ENCODE peak calls at places on chromosomes 7 and 10, in four cellular contexts. One of them, this sample, is unnamed.

GRCh38 chr10:18113881-18114280 is 26.3 kb upstream of the CACNB2 start:
- DNase-seq in cardiac muscle cell: no peak
- DNase-seq in HCT116: no peak
- DNase-seq in colonic mucosa: no peak
- DNase-seq in this sample: no peak

GRCh38 chr7:34158311-34158710 is 253.0 kb downstream of the BMPER start:
- DNase-seq in cardiac muscle cell: no peak
- DNase-seq in colonic mucosa: no peak
- DNase-seq in HCT116: no peak
- DNase-seq in this sample: no peak

GRCh38 chr10:4427524-4427923 is 398.5 kb upstream of the AKR1E2 start:
- DNase-seq in colonic mucosa: no peak
- DNase-seq in HCT116: no peak
- DNase-seq in cardiac muscle cell: no peak
- DNase-seq in this sample: no peak

GRCh38 chr7:117251687-117252086 is 71.2 kb downstream of the WNT2 start:
- DNase-seq in HCT116: no peak
- DNase-seq in cardiac muscle cell: no peak
- DNase-seq in colonic mucosa: no peak
- DNase-seq in this sample: no peak

GRCh38 chr7:979886-980571 is 3.0 kb upstream of the CYP2W1 start:
- DNase-seq in HCT116: no peak
- DNase-seq in colonic mucosa: no peak
- DNase-seq in cardiac muscle cell: no peak
- DNase-seq in this sample: no peak

GRCh38 chr7:92882760-92883159 is 46.4 kb upstream of the CDK6 start:
- DNase-seq in colonic mucosa: no peak
- DNase-seq in cardiac muscle cell: no peak
- DNase-seq in HCT116: no peak
- DNase-seq in this sample: no peak

GRCh38 chr7:41969713-41970112 is 266.8 kb upstream of the INHBA start:
- DNase-seq in HCT116: no peak
- DNase-seq in colonic mucosa: no peak
- DNase-seq in cardiac muscle cell: no peak
- DNase-seq in this sample: no peak

GRCh38 chr7:46386428-46387399 is 465.6 kb upstream of the IGFBP3 start:
- DNase-seq in HCT116: no peak
- DNase-seq in cardiac muscle cell: peak; percentile 32
- DNase-seq in colonic mucosa: no peak
- DNase-seq in this sample: no peak

GRCh38 chr10:27153325-27153724 is 859 bp downstream of the YME1L1 start:
- DNase-seq in colonic mucosa: no peak
- DNase-seq in cardiac muscle cell: no peak
- DNase-seq in HCT116: no peak
- DNase-seq in this sample: no peak

GRCh38 chr10:97169911-97170693 is 15.7 kb downstream of the SLIT1 start:
- DNase-seq in cardiac muscle cell: no peak
- DNase-seq in colonic mucosa: peak; percentile 67
- DNase-seq in HCT116: no peak
- DNase-seq in this sample: no peak

GRCh38 chr10:11325817-11326216 is 285.6 kb downstream of the USP6NL start:
- DNase-seq in HCT116: no peak
- DNase-seq in colonic mucosa: no peak
- DNase-seq in cardiac muscle cell: no peak
- DNase-seq in this sample: no peak

GRCh38 chr7:30430300-30430699 is 48.3 kb downstream of the NOD1 start:
- DNase-seq in HCT116: no peak
- DNase-seq in colonic mucosa: peak; percentile 92
- DNase-seq in cardiac muscle cell: peak; percentile 72
- DNase-seq in this sample: no peak

GRCh38 chr7:18520450-18521235 is 25.1 kb downstream of the HDAC9 start:
- DNase-seq in colonic mucosa: no peak
- DNase-seq in cardiac muscle cell: no peak
- DNase-seq in HCT116: no peak
- DNase-seq in this sample: no peak

GRCh38 chr10:7311256-7312178 is 99.3 kb downstream of the SFMBT2 start:
- DNase-seq in HCT116: no peak
- DNase-seq in colonic mucosa: no peak
- DNase-seq in cardiac muscle cell: no peak
- DNase-seq in this sample: no peak

GRCh38 chr10:130807096-130807495 is 504.4 kb downstream of the TCERG1L start:
- DNase-seq in colonic mucosa: no peak
- DNase-seq in cardiac muscle cell: no peak
- DNase-seq in HCT116: no peak
- DNase-seq in this sample: no peak

GRCh38 chr7:95457947-95458346 is 23.1 kb upstream of the PON2 start:
- DNase-seq in cardiac muscle cell: no peak
- DNase-seq in HCT116: no peak
- DNase-seq in colonic mucosa: no peak
- DNase-seq in this sample: no peak

GRCh38 chr10:93590638-93591037 is 10.4 kb downstream of the RBP4 start:
- DNase-seq in colonic mucosa: no peak
- DNase-seq in HCT116: no peak
- DNase-seq in cardiac muscle cell: no peak
- DNase-seq in this sample: no peak

GRCh38 chr10:90859321-90859751 is 1.5 kb upstream of the HTR7 start:
- DNase-seq in colonic mucosa: no peak
- DNase-seq in HCT116: peak; percentile 69
- DNase-seq in cardiac muscle cell: no peak
- DNase-seq in this sample: no peak

GRCh38 chr7:104207348-104207730 is 474 bp downstream of the ORC5 start:
- DNase-seq in colonic mucosa: peak; percentile 20
- DNase-seq in cardiac muscle cell: peak; percentile 12
- DNase-seq in HCT116: no peak
- DNase-seq in this sample: no peak

GRCh38 chr10:123741146-123741545 is 75.0 kb downstream of the GPR26 start:
- DNase-seq in HCT116: no peak
- DNase-seq in cardiac muscle cell: no peak
- DNase-seq in colonic mucosa: no peak
- DNase-seq in this sample: no peak

GRCh38 chr7:6623589-6624245 is 8.3 kb downstream of the ZNF853 start:
- DNase-seq in cardiac muscle cell: no peak
- DNase-seq in HCT116: no peak
- DNase-seq in colonic mucosa: no peak
- DNase-seq in this sample: no peak

GRCh38 chr10:5711637-5712036 is 27.0 kb downstream of the TASOR2 start:
- DNase-seq in HCT116: no peak
- DNase-seq in colonic mucosa: no peak
- DNase-seq in cardiac muscle cell: no peak
- DNase-seq in this sample: no peak

GRCh38 chr10:5709865-5710264 is 25.2 kb downstream of the TASOR2 start:
- DNase-seq in cardiac muscle cell: no peak
- DNase-seq in colonic mucosa: no peak
- DNase-seq in HCT116: no peak
- DNase-seq in this sample: no peak

GRCh38 chr10:5708356-5708755 is 23.7 kb downstream of the TASOR2 start:
- DNase-seq in colonic mucosa: no peak
- DNase-seq in HCT116: no peak
- DNase-seq in cardiac muscle cell: no peak
- DNase-seq in this sample: no peak

GRCh38 chr10:5710854-5711253 is 26.2 kb downstream of the TASOR2 start:
- DNase-seq in HCT116: no peak
- DNase-seq in colonic mucosa: no peak
- DNase-seq in cardiac muscle cell: no peak
- DNase-seq in this sample: no peak
- H3K4me3 ChIP-seq in HCT116: no peak overlapping the region
- H3K4me3 ChIP-seq in colonic mucosa: peak overlapping the region; percentile 0
- H3K4me3 ChIP-seq in cardiac muscle cell: no peak overlapping the region
- H3K4me3 ChIP-seq in this sample: no peak overlapping the region

GRCh38 chr7:100171840-100172239 is 3.4 kb upstream of the GAL3ST4 start:
- DNase-seq in cardiac muscle cell: no peak
- DNase-seq in HCT116: no peak
- DNase-seq in colonic mucosa: no peak
- DNase-seq in this sample: no peak
- H3K4me3 ChIP-seq in cardiac muscle cell: peak overlapping the region; percentile 25
- H3K4me3 ChIP-seq in HCT116: no peak overlapping the region
- H3K4me3 ChIP-seq in colonic mucosa: peak overlapping the region; percentile 44
- H3K4me3 ChIP-seq in this sample: peak overlapping the region; percentile 35

DNA sequence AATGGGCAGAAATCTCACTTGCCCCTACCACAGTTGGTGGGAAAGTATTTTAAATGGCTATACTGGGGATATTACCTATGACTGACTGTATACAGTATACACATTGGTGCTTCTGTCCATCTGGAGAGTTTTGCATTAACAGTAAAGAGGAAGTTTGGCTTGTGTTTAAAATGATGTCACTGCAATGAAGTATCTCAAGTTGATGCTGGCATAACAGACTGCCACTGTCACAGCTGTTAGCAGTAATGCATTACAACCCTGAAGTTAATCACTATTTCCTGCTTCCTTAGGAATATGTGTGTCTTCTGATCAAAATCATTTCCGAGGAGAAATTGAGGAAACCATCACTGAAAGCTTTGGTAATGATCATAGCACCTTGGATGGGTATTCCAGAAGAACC is 1.9 kb downstream of the DKK1 start:
- DNase-seq in HCT116: no peak
- DNase-seq in colonic mucosa: no peak
- DNase-seq in cardiac muscle cell: no peak
- DNase-seq in this sample: no peak
- H3K4me3 ChIP-seq in HCT116: peak overlapping the region; percentile 78
- H3K4me3 ChIP-seq in colonic mucosa: no peak overlapping the region
- H3K4me3 ChIP-seq in cardiac muscle cell: no peak overlapping the region
- H3K4me3 ChIP-seq in this sample: peak overlapping the region; percentile 94

DNA sequence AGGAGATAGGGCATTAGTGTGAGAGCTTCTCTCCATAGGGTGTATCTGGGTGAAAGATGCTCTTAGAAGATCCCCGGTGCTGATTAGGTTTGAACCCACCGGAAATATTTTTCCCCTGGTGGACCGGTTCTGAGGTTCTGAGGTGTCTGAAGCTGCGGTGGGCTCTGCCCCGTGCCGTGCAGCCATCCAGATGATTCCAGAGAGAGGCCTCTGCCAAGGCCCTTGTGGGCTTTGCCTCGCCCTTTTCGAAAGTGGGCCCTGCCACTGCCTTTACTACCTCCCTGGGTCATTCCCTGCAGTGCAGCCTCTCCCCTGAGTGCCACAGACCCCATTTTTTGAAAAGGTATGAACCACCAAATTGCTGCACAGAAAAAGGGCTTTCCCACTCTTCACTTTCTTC is 2.8 kb downstream of the GIMAP8 start:
- DNase-seq in colonic mucosa: no peak
- DNase-seq in HCT116: no peak
- DNase-seq in cardiac muscle cell: no peak
- DNase-seq in this sample: no peak
- H3K4me3 ChIP-seq in colonic mucosa: peak overlapping the region; percentile 35
- H3K4me3 ChIP-seq in HCT116: no peak overlapping the region
- H3K4me3 ChIP-seq in cardiac muscle cell: no peak overlapping the region
- H3K4me3 ChIP-seq in this sample: no peak overlapping the region

GRCh38 chr10:122164815-122165491 is 106.1 kb upstream of the BTBD16 start:
- DNase-seq in cardiac muscle cell: no peak
- DNase-seq in colonic mucosa: no peak
- DNase-seq in HCT116: no peak
- DNase-seq in this sample: no peak
- H3K4me3 ChIP-seq in cardiac muscle cell: no peak overlapping the region
- H3K4me3 ChIP-seq in colonic mucosa: no peak overlapping the region
- H3K4me3 ChIP-seq in HCT116: no peak overlapping the region
- H3K4me3 ChIP-seq in this sample: no peak overlapping the region

GRCh38 chr10:14608381-14609001 is 166.2 kb downstream of the FAM107B start:
- DNase-seq in HCT116: no peak
- DNase-seq in cardiac muscle cell: peak; percentile 61
- DNase-seq in colonic mucosa: no peak
- DNase-seq in this sample: no peak
- H3K4me3 ChIP-seq in HCT116: no peak overlapping the region
- H3K4me3 ChIP-seq in cardiac muscle cell: no peak overlapping the region
- H3K4me3 ChIP-seq in colonic mucosa: no peak overlapping the region
- H3K4me3 ChIP-seq in this sample: no peak overlapping the region

DNA sequence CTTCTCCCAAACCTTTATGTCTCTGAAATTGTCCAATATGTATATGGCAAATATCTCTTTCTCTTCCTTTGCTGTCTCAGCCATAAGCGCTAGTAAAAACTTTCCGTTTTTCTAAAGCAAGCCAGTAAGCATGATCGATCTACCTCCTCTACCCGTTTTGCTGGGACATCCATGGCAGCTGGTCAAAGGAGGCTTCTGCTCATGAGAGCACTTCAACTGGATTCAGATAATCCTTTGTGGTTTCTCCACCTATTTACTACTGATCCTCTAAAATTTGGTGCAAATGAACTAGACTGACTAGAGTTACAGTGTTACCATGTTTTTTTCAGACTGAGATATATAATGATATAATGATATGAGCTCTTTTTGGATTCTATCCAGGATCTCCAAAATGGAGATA is 42.7 kb downstream of the GBF1 start:
- DNase-seq in HCT116: no peak
- DNase-seq in cardiac muscle cell: no peak
- DNase-seq in colonic mucosa: no peak
- DNase-seq in this sample: no peak
- H3K4me3 ChIP-seq in HCT116: no peak overlapping the region
- H3K4me3 ChIP-seq in cardiac muscle cell: no peak overlapping the region
- H3K4me3 ChIP-seq in colonic mucosa: no peak overlapping the region
- H3K4me3 ChIP-seq in this sample: no peak overlapping the region

DNA sequence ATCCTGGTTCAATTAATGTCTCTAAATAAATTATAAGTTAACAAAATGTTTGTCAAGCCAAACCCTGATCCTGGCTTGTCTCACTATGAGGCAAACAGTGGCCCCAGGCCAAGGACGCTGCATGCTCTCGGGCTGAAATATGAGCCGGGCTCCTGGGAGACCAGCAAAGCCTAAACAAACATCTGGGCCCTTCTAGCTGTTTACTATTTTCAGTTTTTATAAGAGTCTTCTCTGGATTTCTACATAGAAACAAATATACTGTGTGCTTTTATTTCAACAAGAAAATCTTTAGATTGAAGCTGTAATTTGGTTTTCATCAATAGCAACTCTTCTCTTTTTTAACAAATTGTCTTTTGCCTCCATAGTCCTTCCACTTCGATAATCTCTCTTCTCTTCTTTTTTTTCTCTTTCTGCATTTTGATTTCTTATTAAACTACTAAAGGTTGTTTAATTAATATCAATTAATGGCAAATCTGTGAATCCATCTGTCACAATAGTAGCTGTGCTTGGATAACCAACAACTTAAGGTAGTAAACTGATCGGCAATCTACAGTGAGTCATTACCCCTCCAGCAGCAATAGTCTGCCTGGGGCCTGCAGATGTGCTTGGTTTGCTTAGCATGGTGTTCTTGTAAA is 83.3 kb upstream of the DNAJC1 start:
- DNase-seq in HCT116: peak; percentile 38
- DNase-seq in cardiac muscle cell: peak; percentile 67
- DNase-seq in colonic mucosa: peak; percentile 65
- DNase-seq in this sample: no peak
- H3K4me3 ChIP-seq in HCT116: peak overlapping the region; percentile 19
- H3K4me3 ChIP-seq in cardiac muscle cell: no peak overlapping the region
- H3K4me3 ChIP-seq in colonic mucosa: no peak overlapping the region
- H3K4me3 ChIP-seq in this sample: no peak overlapping the region

This sample was measured in keratinocyte.